ENCODE peak calls at places on chromosomes 13 and 19, in four cellular contexts. V is CD8-positive, alpha-beta T cell; P is WTC11; K is heart right ventricle. W is an unnamed sample.

GRCh38 chr13:97226788-97227627 is 4.9 kb downstream of the MBNL2 start:
- DNase-seq in P (no peak), K (no peak), V (peak; percentile 28), W (no peak)

GRCh38 chr19:30545752-30546151 is 173.6 kb downstream of the ZNF536 start:
- DNase-seq in V (no peak), K (no peak), P (no peak), W (no peak)

GRCh38 chr19:42018503-42019193 is 24.6 kb upstream of the ATP1A3 start:
- DNase-seq in K (no peak), P (no peak), V (no peak), W (no peak)

GRCh38 chr19:55667006-55667381 is 8.0 kb upstream of the EPN1 start:
- DNase-seq in P (no peak), K (no peak), V (no peak), W (no peak)

GRCh38 chr19:18418725-18419194 is 438 bp upstream of the SSBP4 start:
- DNase-seq in P (no peak), V (no peak), K (peak; percentile 47), W (no peak)

GRCh38 chr19:10640361-10640760 is 13.8 kb upstream of the ILF3 start:
- DNase-seq in P (no peak), K (no peak), V (no peak), W (no peak)

GRCh38 chr19:35641515-35642151 is at the start of gene ETV2:
- DNase-seq in P (peak; percentile 72), K (peak; percentile 55), V (peak; percentile 16), W (no peak)

GRCh38 chr13:84641491-84641890 is 759.2 kb upstream of the SLITRK1 start:
- DNase-seq in V (no peak), K (no peak), P (no peak), W (no peak)

GRCh38 chr13:110382229-110382628 is 75.1 kb downstream of the COL4A2 start:
- DNase-seq in V (no peak), P (no peak), K (no peak), W (no peak)

GRCh38 chr13:42649761-42650289 is 75.9 kb downstream of the TNFSF11 start:
- DNase-seq in P (no peak), K (no peak), V (no peak), W (no peak)

GRCh38 chr13:102729560-102730275 is 34.9 kb upstream of the METTL21C start:
- DNase-seq in K (no peak), V (no peak), P (no peak), W (no peak)

GRCh38 chr13:63625869-63626268 is 2210.2 kb upstream of the PCDH20 start:
- DNase-seq in V (no peak), K (no peak), P (no peak), W (no peak)

GRCh38 chr19:3608079-3608641 is 1.5 kb upstream of the TBXA2R start:
- DNase-seq in P (no peak), K (no peak), V (no peak), W (no peak)

GRCh38 chr19:3606690-3607289 is at the start of gene TBXA2R:
- DNase-seq in K (peak; percentile 77), V (peak; percentile 45), P (peak; percentile 77), W (peak; percentile 54)

GRCh38 chr19:3609779-3610719 is 3.4 kb upstream of the TBXA2R start:
- DNase-seq in V (no peak), K (no peak), P (no peak), W (no peak)

GRCh38 chr19:3607398-3608078 is 863 bp upstream of the TBXA2R start:
- DNase-seq in K (peak; percentile 82), V (no peak), P (peak; percentile 61), W (no peak)

GRCh38 chr19:3608750-3609322 is 2.2 kb upstream of the TBXA2R start:
- DNase-seq in V (no peak), P (no peak), K (peak; percentile 70), W (no peak)
- TF ChIP-seq CTCF in V (no peak), P (no peak), K (no peak), W (no peak)

GRCh38 chr13:45464687-45465453 is at the start of gene COG3:
- DNase-seq in P (peak; percentile 92), K (peak; percentile 95), V (peak; percentile 92), W (peak; percentile 92)
- TF ChIP-seq CTCF in P (no peak), K (peak; percentile 17), V (peak; percentile 6), W (no peak)

DNA sequence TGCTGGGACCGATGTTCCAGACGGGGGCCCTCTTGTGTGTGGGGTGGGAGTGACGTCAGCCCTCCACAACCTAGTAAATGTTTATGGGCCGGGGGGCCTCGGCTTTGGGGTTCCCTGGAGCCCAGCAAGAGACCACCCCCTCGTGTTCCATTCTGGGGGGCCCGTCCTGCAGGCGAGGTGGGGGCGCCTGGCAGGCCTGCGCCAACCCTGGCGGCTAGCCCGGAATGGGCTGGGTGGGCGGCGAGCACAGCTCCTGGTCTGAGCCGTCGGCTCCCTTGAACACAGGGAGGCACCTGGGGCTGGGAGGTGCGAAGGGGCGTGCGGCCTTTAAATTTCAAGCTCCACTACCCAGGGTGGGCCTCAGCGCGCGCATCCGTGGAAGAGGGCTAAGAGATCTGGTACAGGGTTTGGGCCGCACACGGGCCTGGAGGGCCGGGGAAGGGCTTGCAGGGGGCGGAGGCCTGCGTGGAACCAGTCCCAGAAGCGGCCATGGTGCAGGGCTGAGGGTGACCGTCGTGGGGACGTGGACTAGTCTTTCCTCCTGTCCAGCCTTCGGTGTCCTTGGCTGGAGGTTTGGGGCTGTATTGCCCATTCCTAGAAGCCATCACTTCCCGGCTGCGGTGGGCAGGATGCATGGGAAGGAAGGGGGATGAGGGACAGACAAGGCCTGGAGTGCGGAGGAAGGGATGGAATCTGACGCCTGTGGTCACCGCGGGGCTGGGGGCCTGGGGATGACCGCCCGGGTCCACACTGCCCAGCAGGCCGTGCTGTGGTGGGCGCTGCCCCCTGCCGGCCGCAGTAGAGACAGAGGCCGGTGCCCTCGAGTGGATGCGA is 11.4 kb downstream of the NDUFA11 start:
- DNase-seq in K (no peak), P (peak; percentile 53), V (no peak), W (peak; percentile 62)
- TF ChIP-seq CTCF in K (peak; percentile 66), P (peak; percentile 41), V (no peak), W (peak; percentile 57)

GRCh38 chr13:99129951-99130350 is 70.7 kb upstream of the UBAC2 start:
- DNase-seq in K (no peak), P (no peak), V (no peak), W (no peak)

GRCh38 chr13:99132295-99132835 is 68.3 kb upstream of the UBAC2 start:
- DNase-seq in K (no peak), V (no peak), P (no peak), W (no peak)

GRCh38 chr13:99129050-99129449 is 71.6 kb upstream of the UBAC2 start:
- DNase-seq in P (no peak), V (no peak), K (no peak), W (no peak)

GRCh38 chr13:99133230-99133629 is 67.4 kb upstream of the UBAC2 start:
- DNase-seq in K (no peak), P (no peak), V (no peak), W (no peak)

GRCh38 chr13:99131410-99131809 is 69.2 kb upstream of the UBAC2 start:
- DNase-seq in P (no peak), V (no peak), K (no peak), W (no peak)
- TF ChIP-seq CTCF in P (no peak), V (no peak), K (no peak), W (no peak)